ENCODE peak calls at places on chromosomes 7 and 10, in ten cellular contexts. One of them, this sample, is unnamed.

GRCh38 chr10:86100581-86101061 is 266.0 kb downstream of the GRID1 start:
- DNase-seq in left ventricle myocardium superior: no peak
- DNase-seq in LHCN-M2: no peak
- DNase-seq in dermis blood vessel endothelial cell: peak
- DNase-seq in midbrain: peak
- DNase-seq in uterus: no peak
- DNase-seq in RPMI8226: peak
- DNase-seq in AG08395: peak
- DNase-seq in glutamatergic neuron: no peak
- DNase-seq in hypothalamus: no peak
- DNase-seq in this sample: peak

GRCh38 chr10:26527018-26527417 is 88.9 kb downstream of the APBB1IP start:
- DNase-seq in glutamatergic neuron: no peak
- DNase-seq in AG08395: no peak
- DNase-seq in dermis blood vessel endothelial cell: no peak
- DNase-seq in left ventricle myocardium superior: no peak
- DNase-seq in RPMI8226: no peak
- DNase-seq in midbrain: no peak
- DNase-seq in hypothalamus: no peak
- DNase-seq in LHCN-M2: no peak
- DNase-seq in uterus: no peak
- DNase-seq in this sample: no peak

GRCh38 chr10:18261660-18262292 is 121.6 kb downstream of the CACNB2 start:
- DNase-seq in LHCN-M2: no peak
- DNase-seq in RPMI8226: no peak
- DNase-seq in uterus: no peak
- DNase-seq in AG08395: no peak
- DNase-seq in hypothalamus: no peak
- DNase-seq in midbrain: no peak
- DNase-seq in dermis blood vessel endothelial cell: no peak
- DNase-seq in left ventricle myocardium superior: no peak
- DNase-seq in glutamatergic neuron: no peak
- DNase-seq in this sample: no peak

GRCh38 chr7:28686418-28686800 is 271.7 kb downstream of the TRIL start:
- DNase-seq in LHCN-M2: peak
- DNase-seq in left ventricle myocardium superior: no peak
- DNase-seq in midbrain: peak
- DNase-seq in uterus: peak
- DNase-seq in AG08395: peak
- DNase-seq in RPMI8226: no peak
- DNase-seq in dermis blood vessel endothelial cell: peak
- DNase-seq in glutamatergic neuron: no peak
- DNase-seq in hypothalamus: no peak
- DNase-seq in this sample: no peak

GRCh38 chr7:43761919-43762318 is 3.4 kb downstream of the BLVRA start:
- DNase-seq in left ventricle myocardium superior: no peak
- DNase-seq in uterus: no peak
- DNase-seq in hypothalamus: no peak
- DNase-seq in AG08395: no peak
- DNase-seq in midbrain: no peak
- DNase-seq in RPMI8226: peak
- DNase-seq in LHCN-M2: no peak
- DNase-seq in dermis blood vessel endothelial cell: no peak
- DNase-seq in glutamatergic neuron: no peak
- DNase-seq in this sample: no peak

GRCh38 chr7:11327633-11328032 is 354.0 kb downstream of the PHF14 start:
- DNase-seq in RPMI8226: no peak
- DNase-seq in hypothalamus: no peak
- DNase-seq in AG08395: no peak
- DNase-seq in dermis blood vessel endothelial cell: no peak
- DNase-seq in left ventricle myocardium superior: no peak
- DNase-seq in midbrain: no peak
- DNase-seq in glutamatergic neuron: no peak
- DNase-seq in uterus: no peak
- DNase-seq in LHCN-M2: no peak
- DNase-seq in this sample: no peak

GRCh38 chr10:70374775-70375614 is 7.4 kb downstream of the LRRC20 start:
- DNase-seq in hypothalamus: no peak
- DNase-seq in AG08395: no peak
- DNase-seq in dermis blood vessel endothelial cell: peak
- DNase-seq in uterus: no peak
- DNase-seq in glutamatergic neuron: no peak
- DNase-seq in midbrain: no peak
- DNase-seq in RPMI8226: no peak
- DNase-seq in left ventricle myocardium superior: no peak
- DNase-seq in LHCN-M2: no peak
- DNase-seq in this sample: no peak

GRCh38 chr7:12607134-12607533 is 36.6 kb downstream of the SCIN start:
- DNase-seq in dermis blood vessel endothelial cell: no peak
- DNase-seq in RPMI8226: peak
- DNase-seq in left ventricle myocardium superior: no peak
- DNase-seq in uterus: no peak
- DNase-seq in hypothalamus: no peak
- DNase-seq in glutamatergic neuron: peak
- DNase-seq in AG08395: no peak
- DNase-seq in LHCN-M2: peak
- DNase-seq in midbrain: no peak
- DNase-seq in this sample: no peak

GRCh38 chr10:104622175-104622574 is 18.9 kb upstream of the SORCS3 start:
- DNase-seq in RPMI8226: no peak
- DNase-seq in LHCN-M2: no peak
- DNase-seq in AG08395: no peak
- DNase-seq in glutamatergic neuron: no peak
- DNase-seq in midbrain: no peak
- DNase-seq in dermis blood vessel endothelial cell: no peak
- DNase-seq in left ventricle myocardium superior: no peak
- DNase-seq in uterus: no peak
- DNase-seq in hypothalamus: no peak
- DNase-seq in this sample: no peak

GRCh38 chr10:31829776-31830175 is 98.9 kb downstream of the ARHGAP12 start:
- DNase-seq in RPMI8226: no peak
- DNase-seq in midbrain: no peak
- DNase-seq in AG08395: no peak
- DNase-seq in glutamatergic neuron: no peak
- DNase-seq in LHCN-M2: no peak
- DNase-seq in dermis blood vessel endothelial cell: no peak
- DNase-seq in left ventricle myocardium superior: no peak
- DNase-seq in hypothalamus: no peak
- DNase-seq in uterus: no peak
- DNase-seq in this sample: no peak

GRCh38 chr7:138235207-138235606 is 158.9 kb downstream of the AKR1D1 start:
- DNase-seq in RPMI8226: no peak
- DNase-seq in AG08395: no peak
- DNase-seq in hypothalamus: no peak
- DNase-seq in dermis blood vessel endothelial cell: no peak
- DNase-seq in LHCN-M2: no peak
- DNase-seq in glutamatergic neuron: no peak
- DNase-seq in left ventricle myocardium superior: no peak
- DNase-seq in uterus: no peak
- DNase-seq in midbrain: no peak
- DNase-seq in this sample: no peak

GRCh38 chr10:117616179-117616578 is 73.6 kb downstream of the EMX2 start:
- DNase-seq in dermis blood vessel endothelial cell: no peak
- DNase-seq in hypothalamus: no peak
- DNase-seq in RPMI8226: no peak
- DNase-seq in LHCN-M2: no peak
- DNase-seq in midbrain: no peak
- DNase-seq in AG08395: no peak
- DNase-seq in glutamatergic neuron: no peak
- DNase-seq in uterus: no peak
- DNase-seq in left ventricle myocardium superior: no peak
- DNase-seq in this sample: no peak

GRCh38 chr10:93248583-93249227 is 175.0 kb downstream of the CYP26A1 start:
- DNase-seq in LHCN-M2: no peak
- DNase-seq in RPMI8226: no peak
- DNase-seq in uterus: no peak
- DNase-seq in left ventricle myocardium superior: no peak
- DNase-seq in midbrain: no peak
- DNase-seq in AG08395: no peak
- DNase-seq in dermis blood vessel endothelial cell: no peak
- DNase-seq in hypothalamus: no peak
- DNase-seq in glutamatergic neuron: no peak
- DNase-seq in this sample: no peak

GRCh38 chr10:110327262-110327914 is 22.7 kb upstream of the SMNDC1 start:
- DNase-seq in dermis blood vessel endothelial cell: no peak
- DNase-seq in midbrain: no peak
- DNase-seq in hypothalamus: no peak
- DNase-seq in RPMI8226: no peak
- DNase-seq in AG08395: no peak
- DNase-seq in glutamatergic neuron: no peak
- DNase-seq in LHCN-M2: no peak
- DNase-seq in left ventricle myocardium superior: no peak
- DNase-seq in uterus: no peak
- DNase-seq in this sample: no peak

GRCh38 chr10:123140164-123140982 is 4.6 kb downstream of the HMX3 start:
- DNase-seq in LHCN-M2: no peak
- DNase-seq in dermis blood vessel endothelial cell: no peak
- DNase-seq in AG08395: no peak
- DNase-seq in midbrain: no peak
- DNase-seq in RPMI8226: no peak
- DNase-seq in glutamatergic neuron: peak
- DNase-seq in left ventricle myocardium superior: no peak
- DNase-seq in uterus: no peak
- DNase-seq in hypothalamus: no peak
- DNase-seq in this sample: peak

GRCh38 chr7:108503112-108504026 is 22.6 kb downstream of the PNPLA8 start:
- DNase-seq in left ventricle myocardium superior: no peak
- DNase-seq in midbrain: no peak
- DNase-seq in LHCN-M2: peak
- DNase-seq in dermis blood vessel endothelial cell: no peak
- DNase-seq in hypothalamus: no peak
- DNase-seq in RPMI8226: no peak
- DNase-seq in glutamatergic neuron: no peak
- DNase-seq in AG08395: peak
- DNase-seq in uterus: no peak
- DNase-seq in this sample: no peak

GRCh38 chr10:6271663-6272062 is 68.9 kb downstream of the PFKFB3 start:
- DNase-seq in uterus: no peak
- DNase-seq in midbrain: no peak
- DNase-seq in hypothalamus: no peak
- DNase-seq in dermis blood vessel endothelial cell: no peak
- DNase-seq in AG08395: no peak
- DNase-seq in left ventricle myocardium superior: no peak
- DNase-seq in glutamatergic neuron: no peak
- DNase-seq in LHCN-M2: no peak
- DNase-seq in RPMI8226: no peak
- DNase-seq in this sample: no peak

GRCh38 chr7:987909-988308 is 4.9 kb downstream of the CYP2W1 start:
- DNase-seq in dermis blood vessel endothelial cell: no peak
- DNase-seq in uterus: no peak
- DNase-seq in LHCN-M2: no peak
- DNase-seq in hypothalamus: no peak
- DNase-seq in AG08395: no peak
- DNase-seq in midbrain: no peak
- DNase-seq in RPMI8226: no peak
- DNase-seq in left ventricle myocardium superior: no peak
- DNase-seq in glutamatergic neuron: no peak
- DNase-seq in this sample: no peak

GRCh38 chr10:111360260-111360925 is 283.6 kb downstream of the ADRA2A start:
- DNase-seq in left ventricle myocardium superior: peak
- DNase-seq in RPMI8226: peak
- DNase-seq in uterus: no peak
- DNase-seq in glutamatergic neuron: peak
- DNase-seq in hypothalamus: no peak
- DNase-seq in dermis blood vessel endothelial cell: peak
- DNase-seq in LHCN-M2: peak
- DNase-seq in AG08395: peak
- DNase-seq in midbrain: peak
- DNase-seq in this sample: peak

GRCh38 chr10:93468532-93469213 is 13.5 kb downstream of the MYOF start:
- DNase-seq in RPMI8226: no peak
- DNase-seq in uterus: peak
- DNase-seq in left ventricle myocardium superior: no peak
- DNase-seq in midbrain: no peak
- DNase-seq in AG08395: peak
- DNase-seq in dermis blood vessel endothelial cell: peak
- DNase-seq in glutamatergic neuron: no peak
- DNase-seq in LHCN-M2: peak
- DNase-seq in hypothalamus: no peak
- DNase-seq in this sample: peak

GRCh38 chr10:70228503-70228902 is 4.7 kb downstream of the PPA1 start:
- DNase-seq in left ventricle myocardium superior: no peak
- DNase-seq in glutamatergic neuron: no peak
- DNase-seq in midbrain: no peak
- DNase-seq in hypothalamus: no peak
- DNase-seq in LHCN-M2: no peak
- DNase-seq in uterus: no peak
- DNase-seq in RPMI8226: no peak
- DNase-seq in AG08395: no peak
- DNase-seq in dermis blood vessel endothelial cell: no peak
- DNase-seq in this sample: no peak

GRCh38 chr10:118590334-118590733 is 5.1 kb downstream of the PRLHR start:
- DNase-seq in hypothalamus: peak
- DNase-seq in AG08395: no peak
- DNase-seq in dermis blood vessel endothelial cell: peak
- DNase-seq in glutamatergic neuron: no peak
- DNase-seq in left ventricle myocardium superior: peak
- DNase-seq in RPMI8226: peak
- DNase-seq in LHCN-M2: no peak
- DNase-seq in midbrain: peak
- DNase-seq in uterus: no peak
- DNase-seq in this sample: no peak

GRCh38 chr7:65308300-65308678 is 65.4 kb upstream of the ZNF92 start:
- DNase-seq in uterus: no peak
- DNase-seq in glutamatergic neuron: no peak
- DNase-seq in LHCN-M2: no peak
- DNase-seq in left ventricle myocardium superior: no peak
- DNase-seq in RPMI8226: no peak
- DNase-seq in AG08395: no peak
- DNase-seq in dermis blood vessel endothelial cell: no peak
- DNase-seq in midbrain: no peak
- DNase-seq in hypothalamus: no peak
- DNase-seq in this sample: no peak

This sample was measured in SW480.